ENCODE peak calls at places on chromosomes 13 and 19, in four cellular contexts. J is HCT116, F is brain microvascular endothelial cell, I is breast epithelium. C is an unnamed sample.

GRCh38 chr13:111625526-111626315 is 305.3 kb downstream of the TEX29 start:
- DNase-seq in J (no peak), F (no peak), I (no peak), C (no peak)

GRCh38 chr19:21910318-21910717 is 74.3 kb upstream of the ZNF43 start:
- DNase-seq in J (no peak), F (no peak), I (no peak), C (no peak)

GRCh38 chr19:53086949-53087348 is 16.3 kb downstream of the ZNF160 start:
- DNase-seq in J (no peak), F (peak; percentile 88), I (peak; percentile 37), C (no peak)

GRCh38 chr13:109595466-109595865 is 190.9 kb downstream of the IRS2 start:
- DNase-seq in J (no peak), F (no peak), I (no peak), C (peak; percentile 79)

GRCh38 chr13:23758783-23759527 is 130.2 kb downstream of the MIPEP start:
- DNase-seq in J (no peak), F (no peak), I (no peak), C (peak; percentile 79)

GRCh38 chr19:13987101-13987890 is 18.8 kb downstream of the RFX1 start:
- DNase-seq in J (no peak), F (no peak), I (no peak), C (no peak)

GRCh38 chr19:11380653-11381534 is 3.2 kb downstream of the EPOR start:
- DNase-seq in J (peak; percentile 97), F (peak; percentile 97), I (peak; percentile 97), C (peak; percentile 92)

GRCh38 chr19:3095375-3096191 is 1.4 kb downstream of the GNA11 start:
- DNase-seq in J (no peak), F (no peak), I (no peak), C (peak; percentile 35)

GRCh38 chr13:33917135-33917534 is 99.2 kb downstream of the RFC3 start:
- DNase-seq in J (no peak), F (no peak), I (no peak), C (no peak)

GRCh38 chr13:79775830-79776229 is 294.9 kb downstream of the NDFIP2 start:
- DNase-seq in J (peak; percentile 7), F (peak; percentile 77), I (no peak), C (peak; percentile 73)

GRCh38 chr19:952680-953500 is 27.1 kb downstream of the ARID3A start:
- DNase-seq in J (no peak), F (no peak), I (no peak), C (peak; percentile 59)

GRCh38 chr19:13130886-13131490 is 12.9 kb downstream of the NACC1 start:
- DNase-seq in J (no peak), F (no peak), I (no peak), C (no peak)

GRCh38 chr13:33633701-33634525 is 184.0 kb upstream of the RFC3 start:
- DNase-seq in J (no peak), F (peak; percentile 34), I (no peak), C (no peak)

GRCh38 chr13:92265408-92265807 is 867.0 kb downstream of the GPC5 start:
- DNase-seq in J (no peak), F (no peak), I (no peak), C (no peak)

GRCh38 chr13:89169951-89170350 is 1498.8 kb downstream of the SLITRK5 start:
- DNase-seq in J (no peak), F (no peak), I (no peak), C (no peak)

GRCh38 chr19:46371371-46371901 is 24.5 kb downstream of the PPP5C start:
- DNase-seq in J (no peak), F (no peak), I (no peak), C (no peak)

GRCh38 chr13:99740261-99740979 is 231.1 kb downstream of the ZIC5 start:
- DNase-seq in J (no peak), F (no peak), I (no peak), C (no peak)

GRCh38 chr19:47075179-47075811 is 26.9 kb upstream of the TMEM160 start:
- DNase-seq in J (no peak), F (no peak), I (no peak), C (no peak)

GRCh38 chr13:77574076-77574475 is 38.6 kb downstream of the SCEL start:
- DNase-seq in J (no peak), F (no peak), I (no peak), C (no peak)

GRCh38 chr19:54100560-54100959 is at the start of gene OSCAR:
- DNase-seq in J (no peak), F (no peak), I (no peak), C (peak; percentile 47)

GRCh38 chr19:1618157-1619093 is 13.2 kb upstream of the UQCR11 start:
- DNase-seq in J (peak; percentile 29), F (no peak), I (no peak), C (peak; percentile 5)

GRCh38 chr19:46623915-46624502 is 880 bp downstream of the PTGIR start:
- DNase-seq in J (no peak), F (no peak), I (no peak), C (no peak)

GRCh38 chr19:7618771-7619510 is 10.4 kb downstream of the XAB2 start:
- DNase-seq in J (no peak), F (no peak), I (peak; percentile 94), C (no peak)

GRCh38 chr19:18725755-18726416 is 42.4 kb downstream of the CRTC1 start:
- DNase-seq in J (no peak), F (no peak), I (no peak), C (peak; percentile 41)

GRCh38 chr13:92512852-92513251 is 713.8 kb upstream of the GPC6 start:
- DNase-seq in J (no peak), F (no peak), I (no peak), C (no peak)

GRCh38 chr13:113654591-113655357 is 3.2 kb downstream of the ATP4B start:
- DNase-seq in J (no peak), F (no peak), I (no peak), C (no peak)

GRCh38 chr13:82356667-82357066 is 1525.6 kb downstream of the SLITRK1 start:
- DNase-seq in J (no peak), F (no peak), I (no peak), C (no peak)

GRCh38 chr19:17835182-17836006 is 12.4 kb downstream of the JAK3 start:
- DNase-seq in J (no peak), F (no peak), I (no peak), C (no peak)

GRCh38 chr13:100797921-100798320 is 123.3 kb upstream of the TMTC4 start:
- DNase-seq in J (no peak), F (no peak), I (no peak), C (no peak)

GRCh38 chr13:94712812-94713555 is 639 bp upstream of the SOX21 start:
- DNase-seq in J (no peak), F (no peak), I (no peak), C (peak; percentile 75)

GRCh38 chr19:22945560-22945959 is 57.4 kb downstream of the ZNF728 start:
- DNase-seq in J (peak; percentile 10), F (no peak), I (no peak), C (peak; percentile 32)

GRCh38 chr13:34731486-34731885 is 210.6 kb upstream of the NBEA start:
- DNase-seq in J (no peak), F (no peak), I (no peak), C (peak; percentile 19)

GRCh38 chr13:113544071-113544891 is 40.3 kb upstream of the TFDP1 start:
- DNase-seq in J (no peak), F (no peak), I (no peak), C (no peak)

GRCh38 chr19:14048439-14049153 is 13.3 kb downstream of the PALM3 start:
- DNase-seq in J (no peak), F (peak; percentile 16), I (no peak), C (no peak)

GRCh38 chr19:8423821-8424223 is 10.7 kb downstream of the MARCHF2 start:
- DNase-seq in J (peak; percentile 85), F (peak; percentile 97), I (peak; percentile 90), C (peak; percentile 99)

GRCh38 chr13:24688111-24688510 is 7.9 kb downstream of the ATP12A start:
- DNase-seq in J (no peak), F (no peak), I (no peak), C (no peak)

GRCh38 chr19:42323852-42324654 is 1.4 kb upstream of the MEGF8 start:
- DNase-seq in J (no peak), F (no peak), I (no peak), C (no peak)

GRCh38 chr19:42326969-42327368 is 1.5 kb downstream of the MEGF8 start:
- DNase-seq in J (no peak), F (no peak), I (no peak), C (no peak)

GRCh38 chr19:42324655-42325307 is 654 bp upstream of the MEGF8 start:
- DNase-seq in J (no peak), F (no peak), I (no peak), C (no peak)

GRCh38 chr19:42325896-42326771 is 699 bp downstream of the MEGF8 start:
- DNase-seq in J (no peak), F (no peak), I (no peak), C (no peak)

DNA sequence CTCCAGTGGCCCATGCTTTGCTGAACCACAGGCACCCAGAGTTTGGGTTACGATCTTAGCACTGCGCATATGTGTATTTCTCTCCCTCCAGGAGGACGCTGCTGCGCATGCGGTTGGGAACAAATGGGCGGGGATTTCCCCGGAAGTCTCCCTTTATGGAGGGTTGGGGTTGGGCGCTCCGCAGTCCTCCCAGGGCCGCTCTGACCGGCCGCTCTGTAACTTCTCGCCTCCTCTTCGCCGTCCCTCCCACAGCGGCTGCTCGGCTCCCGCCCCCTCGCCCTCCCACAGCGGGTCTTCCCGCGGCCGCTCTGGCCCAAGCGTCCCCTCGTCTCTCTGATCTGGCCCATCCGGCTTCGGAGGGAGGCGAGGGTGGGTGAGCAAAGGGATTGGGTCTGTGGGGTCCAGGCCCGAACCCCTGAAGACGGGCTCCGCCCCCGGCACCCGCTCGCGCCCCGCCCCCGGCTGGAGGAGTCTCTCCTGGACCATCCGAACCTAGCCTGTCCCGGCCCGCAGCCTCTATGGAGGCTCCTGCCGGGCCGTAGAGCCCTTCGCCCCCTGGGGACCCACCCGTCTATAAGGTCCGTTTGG is at the start of gene MEGF8:
- DNase-seq in J (peak; percentile 97), F (peak; percentile 98), I (peak; percentile 96), C (peak; percentile 99)
- TF ChIP-seq CTCF in J (peak; percentile 94), F (peak; percentile 96), I (no peak), C (peak; percentile 89)

GRCh38 chr13:83845121-83845520 is 37.2 kb downstream of the SLITRK1 start:
- DNase-seq in J (no peak), F (no peak), I (no peak), C (no peak)

DNA sequence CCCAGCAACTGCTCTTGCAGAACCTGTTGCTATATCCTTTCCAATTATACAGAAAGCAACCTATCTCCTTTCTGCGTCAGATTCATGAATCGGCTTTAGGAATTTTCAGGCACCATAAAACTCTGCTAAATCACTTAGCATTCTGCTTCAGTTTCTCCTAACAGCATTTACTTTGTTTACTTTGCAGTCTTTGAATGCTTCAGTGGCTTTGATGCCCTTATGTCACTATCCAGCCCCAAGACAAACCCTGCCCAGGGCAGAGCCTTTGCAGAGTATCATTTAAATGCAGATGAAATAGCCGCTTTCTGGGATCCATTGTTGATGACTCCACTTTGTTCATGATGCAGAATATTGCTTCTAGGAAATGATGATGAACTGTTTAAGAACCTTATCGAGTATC is 43.1 kb downstream of the SLITRK1 start:
- DNase-seq in J (no peak), F (no peak), I (no peak), C (no peak)
- TF ChIP-seq CTCF in J (no peak), F (no peak), I (no peak), C (no peak)

GRCh38 chr13:29993196-29993595 is 142.8 kb upstream of the UBL3 start:
- DNase-seq in J (no peak), F (no peak), I (no peak), C (no peak)
- TF ChIP-seq CTCF in J (peak; percentile 7), F (peak; percentile 19), I (no peak), C (no peak)

GRCh38 chr19:5547881-5548280 is 19.9 kb downstream of the TINCR start:
- DNase-seq in J (no peak), F (peak; percentile 13), I (no peak), C (peak; percentile 62)
- TF ChIP-seq CTCF in J (peak; percentile 78), F (peak; percentile 80), I (no peak), C (peak; percentile 71)

GRCh38 chr13:73767747-73768315 is 366.4 kb downstream of the KLF12 start:
- DNase-seq in J (no peak), F (no peak), I (no peak), C (no peak)
- TF ChIP-seq CTCF in J (peak; percentile 46), F (peak; percentile 66), I (no peak), C (peak; percentile 34)

C was measured in fibroblast of villous mesenchyme.